ENCODE peak calls at places on chromosomes 6 and 20, in four cellular contexts. One of them, this sample, is unnamed.

GRCh38 chr6:106637051-106637717 is 7.8 kb downstream of the QRSL1 start:
- DNase-seq in lung: no peak
- DNase-seq in lower leg skin: no peak
- DNase-seq in HFFc6: no peak
- DNase-seq in this sample: no peak

GRCh38 chr6:3013486-3013885 is 13.8 kb downstream of the NQO2 start:
- DNase-seq in lung: peak
- DNase-seq in lower leg skin: no peak
- DNase-seq in HFFc6: peak
- DNase-seq in this sample: no peak

GRCh38 chr20:13412806-13413445 is 191.9 kb downstream of the ISM1 start:
- DNase-seq in lung: no peak
- DNase-seq in lower leg skin: no peak
- DNase-seq in HFFc6: no peak
- DNase-seq in this sample: no peak

GRCh38 chr6:93278241-93278640 is 141.1 kb downstream of the EPHA7 start:
- DNase-seq in lung: no peak
- DNase-seq in lower leg skin: no peak
- DNase-seq in HFFc6: no peak
- DNase-seq in this sample: no peak

GRCh38 chr6:103750603-103751002 is 1109.1 kb downstream of the HACE1 start:
- DNase-seq in lung: no peak
- DNase-seq in lower leg skin: no peak
- DNase-seq in HFFc6: no peak
- DNase-seq in this sample: no peak

GRCh38 chr20:35992713-35993335 is 24.4 kb downstream of the CNBD2 start:
- DNase-seq in lung: peak
- DNase-seq in lower leg skin: peak
- DNase-seq in HFFc6: peak
- DNase-seq in this sample: no peak

GRCh38 chr6:162845972-162846371 is 118.2 kb downstream of the PACRG start:
- DNase-seq in lung: no peak
- DNase-seq in lower leg skin: no peak
- DNase-seq in HFFc6: no peak
- DNase-seq in this sample: no peak

GRCh38 chr20:707711-708110 is 32.1 kb upstream of the SCRT2 start:
- DNase-seq in lung: no peak
- DNase-seq in lower leg skin: no peak
- DNase-seq in HFFc6: no peak
- DNase-seq in this sample: no peak

GRCh38 chr6:17202526-17202925 is 78.6 kb upstream of the RBM24 start:
- DNase-seq in lung: no peak
- DNase-seq in lower leg skin: no peak
- DNase-seq in HFFc6: no peak
- DNase-seq in this sample: no peak

GRCh38 chr6:38435330-38435729 is 204.4 kb downstream of the BTBD9 start:
- DNase-seq in lung: no peak
- DNase-seq in lower leg skin: no peak
- DNase-seq in HFFc6: no peak
- DNase-seq in this sample: no peak

GRCh38 chr6:111121789-111122350 is 34.6 kb downstream of the SLC16A10 start:
- DNase-seq in lung: no peak
- DNase-seq in lower leg skin: no peak
- DNase-seq in HFFc6: no peak
- DNase-seq in this sample: no peak

GRCh38 chr6:105596284-105596755 is 193.4 kb upstream of the PREP start:
- DNase-seq in lung: no peak
- DNase-seq in lower leg skin: no peak
- DNase-seq in HFFc6: peak
- DNase-seq in this sample: no peak

GRCh38 chr6:18328549-18328922 is 58.6 kb upstream of the RNF144B start:
- DNase-seq in lung: no peak
- DNase-seq in lower leg skin: no peak
- DNase-seq in HFFc6: no peak
- DNase-seq in this sample: no peak

DNA sequence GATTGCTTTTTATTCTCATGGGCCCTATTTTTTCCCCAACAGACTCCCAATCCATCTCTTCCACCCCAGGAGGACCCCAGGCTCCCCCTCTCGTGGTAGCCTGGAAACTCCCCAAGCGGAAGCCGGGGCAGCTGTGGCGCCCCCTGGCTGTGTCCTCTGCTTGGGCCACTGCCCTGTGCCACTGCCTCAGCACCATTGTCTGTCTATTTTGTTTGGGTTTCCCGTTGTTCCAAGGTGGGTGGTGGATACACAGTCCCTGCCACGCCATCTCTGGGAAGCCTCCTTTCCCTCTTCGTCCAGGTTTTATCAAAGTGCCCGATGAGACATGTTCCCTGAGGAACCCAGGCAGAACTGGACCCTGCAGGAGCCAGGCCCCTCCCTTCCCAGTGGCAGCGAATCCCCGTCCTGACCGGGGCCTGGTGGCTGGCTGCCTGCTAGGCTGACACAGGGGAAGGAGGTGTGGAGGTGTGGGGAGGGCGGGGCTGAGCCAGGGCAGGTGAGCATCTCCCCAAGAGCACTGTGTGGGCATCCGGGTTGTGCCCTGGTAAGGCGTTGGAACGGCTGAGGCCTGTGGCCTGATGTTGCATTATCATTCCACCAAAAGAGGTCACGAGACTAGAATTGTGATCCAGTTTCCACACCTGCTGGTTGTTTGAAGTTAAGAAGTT is 228.2 kb downstream of the CDH4 start:
- DNase-seq in lung: no peak
- DNase-seq in lower leg skin: no peak
- DNase-seq in HFFc6: no peak
- DNase-seq in this sample: no peak
- TF ChIP-seq CTCF in lung: no peak
- TF ChIP-seq CTCF in lower leg skin: no peak
- TF ChIP-seq CTCF in HFFc6: peak
- TF ChIP-seq CTCF in this sample: no peak

GRCh38 chr6:147234685-147235084 is 30.5 kb downstream of the STXBP5 start:
- DNase-seq in lung: no peak
- DNase-seq in lower leg skin: no peak
- DNase-seq in HFFc6: no peak
- DNase-seq in this sample: no peak
- TF ChIP-seq CTCF in lung: no peak
- TF ChIP-seq CTCF in lower leg skin: no peak
- TF ChIP-seq CTCF in HFFc6: no peak
- TF ChIP-seq CTCF in this sample: no peak

GRCh38 chr20:63336232-63336752 is 24.9 kb downstream of the CHRNA4 start:
- DNase-seq in lung: no peak
- DNase-seq in lower leg skin: no peak
- DNase-seq in HFFc6: no peak
- DNase-seq in this sample: no peak

GRCh38 chr20:63335711-63336110 is 25.4 kb downstream of the CHRNA4 start:
- DNase-seq in lung: no peak
- DNase-seq in lower leg skin: no peak
- DNase-seq in HFFc6: no peak
- DNase-seq in this sample: no peak

GRCh38 chr20:63334356-63334755 is 26.8 kb downstream of the CHRNA4 start:
- DNase-seq in lung: no peak
- DNase-seq in lower leg skin: no peak
- DNase-seq in HFFc6: no peak
- DNase-seq in this sample: no peak

GRCh38 chr20:63333241-63333836 is 27.8 kb downstream of the CHRNA4 start:
- DNase-seq in lung: no peak
- DNase-seq in lower leg skin: no peak
- DNase-seq in HFFc6: no peak
- DNase-seq in this sample: no peak

DNA sequence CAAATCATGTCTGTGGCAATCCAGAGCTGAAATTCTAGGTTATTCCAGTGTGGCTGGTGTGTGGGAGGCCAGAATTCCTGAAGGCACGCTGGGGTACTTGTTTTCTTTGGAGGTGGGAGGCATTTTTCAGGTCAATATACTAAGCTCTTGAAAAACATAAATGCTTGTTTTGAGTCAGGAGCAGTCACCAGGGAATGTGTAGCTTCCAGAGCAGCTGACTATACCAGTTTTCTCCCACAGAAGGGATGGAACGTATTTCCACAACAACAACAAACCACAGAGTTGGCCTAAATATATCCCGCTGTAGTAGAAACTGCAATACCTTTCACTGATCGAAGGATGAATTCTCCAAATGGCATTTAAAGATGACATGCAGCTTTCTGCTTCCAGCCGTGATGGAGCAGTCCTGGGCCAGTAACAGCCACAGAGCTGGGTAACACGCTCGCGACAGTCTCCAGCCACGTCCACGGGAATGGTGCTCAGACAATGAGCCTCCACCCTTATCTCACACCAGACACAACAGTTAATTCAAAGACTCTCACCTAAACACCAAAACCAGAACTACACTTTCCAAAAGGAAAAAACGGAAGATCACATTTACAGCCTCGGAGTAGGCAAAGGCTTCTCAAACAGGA is 23.2 kb downstream of the CHRNA4 start:
- DNase-seq in lung: no peak
- DNase-seq in lower leg skin: no peak
- DNase-seq in HFFc6: no peak
- DNase-seq in this sample: no peak
- TF ChIP-seq CTCF in lung: no peak
- TF ChIP-seq CTCF in lower leg skin: no peak
- TF ChIP-seq CTCF in HFFc6: no peak
- TF ChIP-seq CTCF in this sample: no peak

DNA sequence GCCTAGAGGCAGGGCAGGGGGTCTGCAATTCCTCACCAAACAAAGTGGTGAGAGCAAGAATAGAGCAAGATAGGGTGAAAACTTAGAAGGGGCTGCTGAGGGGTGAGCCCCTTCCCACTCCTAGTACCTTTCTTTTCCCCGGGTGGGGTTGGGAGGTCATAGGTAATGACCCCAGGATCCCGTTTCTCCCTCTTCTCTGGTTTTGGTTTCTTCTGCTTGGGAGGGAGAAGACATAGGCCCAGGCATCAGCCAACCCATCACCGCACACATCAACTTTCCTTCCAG is 3.5 kb downstream of the VARS1 start:
- DNase-seq in lung: no peak
- DNase-seq in lower leg skin: no peak
- DNase-seq in HFFc6: no peak
- DNase-seq in this sample: no peak
- TF ChIP-seq CTCF in lung: no peak
- TF ChIP-seq CTCF in lower leg skin: no peak
- TF ChIP-seq CTCF in HFFc6: no peak
- TF ChIP-seq CTCF in this sample: no peak

DNA sequence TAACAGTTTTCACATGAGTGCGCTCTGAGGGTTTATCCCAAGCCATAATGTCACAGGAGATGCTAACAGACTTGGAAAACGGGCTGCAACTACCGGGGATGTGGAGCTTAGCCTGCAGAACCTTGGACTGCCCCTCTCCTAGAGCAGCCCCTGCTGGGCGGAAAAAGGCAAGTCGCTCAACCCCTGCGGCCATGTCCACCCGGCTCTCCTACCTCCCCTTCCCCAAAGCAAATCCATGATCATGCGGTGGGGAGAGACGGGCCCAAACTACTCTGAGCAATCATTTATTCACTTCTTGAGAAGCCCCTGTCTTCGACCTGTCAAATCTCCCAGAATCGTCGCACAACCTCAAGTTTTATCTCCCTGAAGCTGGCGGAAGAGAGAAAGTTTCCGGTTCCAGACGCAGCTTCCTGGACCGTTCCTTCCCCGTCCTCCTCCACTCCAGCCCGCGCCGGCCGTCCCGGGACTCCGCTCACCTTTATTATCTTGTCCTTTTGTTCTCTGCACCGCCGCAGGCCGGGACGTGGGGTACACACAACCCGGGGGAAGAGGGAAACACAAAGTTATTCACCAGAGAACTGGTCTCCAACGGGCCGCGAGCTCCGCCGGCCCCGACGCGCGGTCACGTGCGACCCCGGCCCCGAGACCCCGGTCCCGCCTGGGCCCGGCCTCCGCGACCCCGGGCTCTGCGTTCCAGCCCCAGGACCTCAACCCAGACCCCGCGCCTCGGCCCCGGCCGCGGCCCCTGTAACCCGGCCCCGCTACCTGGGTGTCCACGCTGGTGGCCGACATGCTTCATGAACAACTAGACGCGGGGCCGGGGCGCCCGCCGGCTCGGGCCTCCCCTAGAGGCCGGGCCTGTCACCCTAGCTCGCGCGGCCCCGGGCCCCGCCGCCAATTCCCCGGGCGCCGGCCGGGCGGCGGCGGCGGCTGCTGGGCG is 560 bp downstream of the YTHDF1 start:
- DNase-seq in lung: no peak
- DNase-seq in lower leg skin: no peak
- DNase-seq in HFFc6: peak
- DNase-seq in this sample: no peak
- TF ChIP-seq CTCF in lung: no peak
- TF ChIP-seq CTCF in lower leg skin: no peak
- TF ChIP-seq CTCF in HFFc6: peak
- TF ChIP-seq CTCF in this sample: no peak

GRCh38 chr6:680666-681374 is 12.1 kb downstream of the EXOC2 start:
- DNase-seq in lung: no peak
- DNase-seq in lower leg skin: no peak
- DNase-seq in HFFc6: no peak
- DNase-seq in this sample: no peak
- TF ChIP-seq CTCF in lung: no peak
- TF ChIP-seq CTCF in lower leg skin: no peak
- TF ChIP-seq CTCF in HFFc6: no peak
- TF ChIP-seq CTCF in this sample: no peak

DNA sequence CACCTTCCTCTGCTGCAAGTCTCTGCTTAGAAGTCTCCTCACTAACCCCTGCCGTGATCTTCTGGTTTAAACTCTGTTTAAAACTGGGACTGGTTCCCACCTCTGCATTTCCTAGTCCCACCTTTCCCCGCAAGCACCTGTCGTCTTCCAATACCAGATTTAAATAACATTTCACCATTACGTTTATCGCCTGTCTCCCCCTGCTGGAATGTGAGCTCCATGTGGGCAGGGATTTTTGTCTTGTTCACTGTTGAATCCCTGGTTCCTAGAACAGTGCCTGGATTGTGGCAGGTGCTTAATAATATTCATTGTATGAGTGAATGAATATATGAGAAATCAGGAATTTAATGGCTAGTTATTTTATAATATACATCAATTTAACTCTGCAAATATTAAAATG is 2.7 kb downstream of the GUCA1A start:
- DNase-seq in lung: no peak
- DNase-seq in lower leg skin: no peak
- DNase-seq in HFFc6: no peak
- DNase-seq in this sample: no peak
- TF ChIP-seq CTCF in lung: no peak
- TF ChIP-seq CTCF in lower leg skin: no peak
- TF ChIP-seq CTCF in HFFc6: peak
- TF ChIP-seq CTCF in this sample: no peak